ENCODE peak calls at places on chromosomes 1 and 21, in six cellular contexts. N is EL; W is brain microvascular endothelial cell; R is GM20000; P is osteocyte; S is stimulated activated CD8-positive, alpha-beta memory T cell treated with anti-CD3 and anti-CD28 coated beads, Interleukin-15, amount 100 ng/mL, for 1 hour. H is an unnamed sample.

GRCh38 chr21:44664691-44665090 is 2.0 kb downstream of the KRTAP12-2 start:
- DNase-seq in N (no peak), W (no peak), R (no peak), P (peak; percentile 72), S (no peak), H (no peak)

GRCh38 chr21:32406405-32406804 is 6.1 kb upstream of the EVA1C start:
- DNase-seq in N (no peak), W (no peak), R (no peak), P (no peak), S (no peak), H (no peak)

GRCh38 chr1:7558041-7558461 is 213.0 kb upstream of the VAMP3 start:
- DNase-seq in N (no peak), W (no peak), R (no peak), P (no peak), S (no peak), H (no peak)

GRCh38 chr1:26044414-26044813 is 1.5 kb downstream of the SLC30A2 start:
- DNase-seq in N (no peak), W (no peak), R (no peak), P (no peak), S (no peak), H (no peak)

GRCh38 chr1:226569879-226570547 is 21.4 kb downstream of the STUM start:
- DNase-seq in N (no peak), W (no peak), R (peak; percentile 37), P (no peak), S (no peak), H (peak; percentile 34)

GRCh38 chr1:119542492-119542946 is 35.5 kb downstream of the HSD3B1 start:
- DNase-seq in N (no peak), W (no peak), R (no peak), P (no peak), S (no peak), H (peak; percentile 8)

GRCh38 chr1:93629101-93630059 is 52.3 kb downstream of the BCAR3 start:
- DNase-seq in N (peak; percentile 77), W (peak; percentile 72), R (peak; percentile 62), P (peak; percentile 17), S (no peak), H (no peak)

GRCh38 chr21:36330904-36331303 is 10.9 kb downstream of the MORC3 start:
- DNase-seq in N (peak; percentile 62), W (peak; percentile 38), R (peak; percentile 61), P (no peak), S (no peak), H (peak; percentile 16)

GRCh38 chr1:14617791-14618190 is 19.3 kb downstream of the KAZN start:
- DNase-seq in N (no peak), W (no peak), R (no peak), P (no peak), S (no peak), H (no peak)

GRCh38 chr1:212941452-212941851 is 8.9 kb upstream of the VASH2 start:
- DNase-seq in N (no peak), W (no peak), R (no peak), P (no peak), S (no peak), H (no peak)

GRCh38 chr1:75438355-75438754 is 172.6 kb downstream of the SLC44A5 start:
- DNase-seq in N (no peak), W (no peak), R (no peak), P (no peak), S (no peak), H (no peak)

GRCh38 chr1:117685936-117686806 is 80.3 kb downstream of the TENT5C start:
- DNase-seq in N (no peak), W (no peak), R (no peak), P (no peak), S (no peak), H (no peak)

GRCh38 chr1:156815851-156816536 is 654 bp downstream of the SH2D2A start:
- DNase-seq in N (no peak), W (no peak), R (no peak), P (no peak), S (no peak), H (no peak)

GRCh38 chr1:199490804-199491527 is 536.5 kb upstream of the NR5A2 start:
- DNase-seq in N (peak; percentile 67), W (peak; percentile 77), R (no peak), P (no peak), S (no peak), H (no peak)

GRCh38 chr21:25638634-25639166 is 358 bp upstream of the JAM2 start:
- DNase-seq in N (no peak), W (no peak), R (peak; percentile 29), P (no peak), S (no peak), H (no peak)

GRCh38 chr1:17440827-17441168 is 1.3 kb upstream of the RCC2 start:
- DNase-seq in N (no peak), W (no peak), R (no peak), P (no peak), S (no peak), H (no peak)

GRCh38 chr1:93581917-93582850 is 99.5 kb downstream of the BCAR3 start:
- DNase-seq in N (no peak), W (no peak), R (no peak), P (no peak), S (no peak), H (no peak)

GRCh38 chr1:163758977-163759670 is 437.4 kb downstream of the NUF2 start:
- DNase-seq in N (peak; percentile 9), W (peak; percentile 1), R (no peak), P (peak; percentile 81), S (no peak), H (no peak)

GRCh38 chr1:150473659-150474058 is 13.6 kb upstream of the TARS2 start:
- DNase-seq in N (no peak), W (no peak), R (no peak), P (no peak), S (no peak), H (peak; percentile 47)

GRCh38 chr1:37085393-37085792 is 51.1 kb upstream of the GRIK3 start:
- DNase-seq in N (no peak), W (no peak), R (no peak), P (no peak), S (no peak), H (no peak)

GRCh38 chr1:179090522-179090921 is 8.7 kb downstream of the TOR3A start:
- DNase-seq in N (no peak), W (no peak), R (no peak), P (no peak), S (no peak), H (no peak)

GRCh38 chr1:29876902-29877301 is 640.6 kb downstream of the PTPRU start:
- DNase-seq in N (no peak), W (no peak), R (no peak), P (no peak), S (no peak), H (no peak)

GRCh38 chr1:3119748-3120524 is 50.9 kb downstream of the PRDM16 start:
- DNase-seq in N (no peak), W (no peak), R (no peak), P (no peak), S (no peak), H (no peak)

GRCh38 chr1:22544606-22545005 is 18.7 kb upstream of the EPHA8 start:
- DNase-seq in N (no peak), W (no peak), R (no peak), P (no peak), S (no peak), H (no peak)

GRCh38 chr1:38476111-38476783 is 383.3 kb downstream of the RRAGC start:
- DNase-seq in N (no peak), W (no peak), R (peak; percentile 50), P (peak; percentile 73), S (no peak), H (no peak)

GRCh38 chr1:187261637-187262036 is 432.9 kb downstream of the PLA2G4A start:
- DNase-seq in N (no peak), W (no peak), R (no peak), P (no peak), S (no peak), H (no peak)

GRCh38 chr1:38006008-38006828 is 904 bp upstream of the FHL3 start:
- DNase-seq in N (no peak), W (no peak), R (no peak), P (no peak), S (no peak), H (no peak)

GRCh38 chr21:28066051-28066450 is 926.6 kb downstream of the LTN1 start:
- DNase-seq in N (peak; percentile 20), W (no peak), R (no peak), P (no peak), S (no peak), H (no peak)

GRCh38 chr1:43651188-43651587 is 1.2 kb downstream of the KDM4A start:
- DNase-seq in N (no peak), W (no peak), R (no peak), P (no peak), S (no peak), H (no peak)

GRCh38 chr1:115240321-115240720 is 97.7 kb downstream of the NGF start:
- DNase-seq in N (peak; percentile 68), W (no peak), R (no peak), P (no peak), S (no peak), H (no peak)

GRCh38 chr1:78465143-78465542 is 25.6 kb upstream of the PTGFR start:
- DNase-seq in N (no peak), W (no peak), R (no peak), P (no peak), S (no peak), H (no peak)

GRCh38 chr1:155834296-155834926 is 22.6 kb downstream of the GON4L start:
- DNase-seq in N (peak; percentile 23), W (peak; percentile 84), R (no peak), P (peak; percentile 79), S (no peak), H (no peak)

H was measured in HuH-7.5.